ENCODE peak calls at places on chromosomes 1 and 21, in seven cellular contexts. F is ovary, D is breast epithelium, Y is BE2C, G is choroid plexus epithelial cell, E is thoracic aorta, S is epithelial cell of esophagus. Z is an unnamed sample.

GRCh38 chr1:53398091-53398490 is 61.1 kb upstream of the DMRTB1 start:
- DNase-seq in S (no peak), D (no peak), F (no peak), G (no peak), E (no peak), Y (no peak), Z (no peak)

GRCh38 chr1:86507935-86508582 is 38.8 kb upstream of the CLCA4 start:
- DNase-seq in F (no peak), D (no peak), G (peak; percentile 74), S (peak; percentile 46), Y (no peak), E (no peak), Z (peak; percentile 40)

GRCh38 chr1:99737016-99737415 is 29.4 kb downstream of the FRRS1 start:
- DNase-seq in S (peak; percentile 58), D (no peak), F (no peak), Y (peak; percentile 64), G (peak; percentile 91), E (no peak), Z (peak; percentile 29)

GRCh38 chr21:45516071-45516670 is 26.1 kb downstream of the SLC19A1 start:
- DNase-seq in Y (peak; percentile 7), E (no peak), S (no peak), F (no peak), G (no peak), D (no peak), Z (no peak)

GRCh38 chr21:28215214-28215954 is 777.3 kb downstream of the LTN1 start:
- DNase-seq in S (peak; percentile 95), F (peak; percentile 30), Y (no peak), G (peak; percentile 76), D (no peak), E (no peak), Z (peak; percentile 87)

GRCh38 chr21:45846373-45847160 is 135.0 kb upstream of the COL6A1 start:
- DNase-seq in E (no peak), S (no peak), D (peak; percentile 59), F (no peak), Y (no peak), G (no peak), Z (no peak)

GRCh38 chr1:56424744-56425493 is 154.4 kb downstream of the PLPP3 start:
- DNase-seq in Y (peak; percentile 48), G (peak; percentile 78), F (peak; percentile 18), E (peak; percentile 41), S (peak; percentile 74), D (no peak), Z (peak; percentile 97)

GRCh38 chr1:215606564-215607168 is 39.6 kb downstream of the KCTD3 start:
- DNase-seq in S (peak; percentile 22), Y (no peak), E (no peak), G (peak; percentile 48), F (no peak), D (no peak), Z (peak; percentile 50)

GRCh38 chr1:8211620-8212442 is 106.1 kb upstream of the SLC45A1 start:
- DNase-seq in F (no peak), D (peak; percentile 82), E (no peak), S (peak; percentile 99), Y (no peak), G (peak; percentile 97), Z (peak; percentile 99)

GRCh38 chr1:158043232-158043631 is 49.8 kb downstream of the KIRREL1 start:
- DNase-seq in Y (no peak), E (no peak), S (no peak), G (no peak), D (no peak), F (no peak), Z (no peak)

GRCh38 chr1:221887091-221887746 is 145.3 kb upstream of the DUSP10 start:
- DNase-seq in D (peak; percentile 73), G (peak; percentile 62), F (no peak), E (peak; percentile 24), Y (peak; percentile 88), S (peak; percentile 99), Z (peak; percentile 99)

GRCh38 chr1:116362050-116362449 is 11.0 kb upstream of the ATP1A1 start:
- DNase-seq in G (no peak), S (no peak), E (no peak), F (no peak), D (no peak), Y (no peak), Z (no peak)

GRCh38 chr1:202085682-202086373 is 36.9 kb upstream of the GPR37L1 start:
- DNase-seq in Y (no peak), D (peak; percentile 89), F (no peak), E (no peak), G (peak; percentile 14), S (no peak), Z (no peak)

GRCh38 chr21:38254970-38255369 is 1.8 kb upstream of the KCNJ15 start:
- DNase-seq in G (no peak), E (no peak), F (no peak), Y (no peak), S (no peak), D (no peak), Z (peak; percentile 43)

GRCh38 chr1:45452503-45452902 is 38.5 kb downstream of the TESK2 start:
- DNase-seq in S (no peak), G (no peak), D (no peak), Y (no peak), E (no peak), F (no peak), Z (no peak)

DNA sequence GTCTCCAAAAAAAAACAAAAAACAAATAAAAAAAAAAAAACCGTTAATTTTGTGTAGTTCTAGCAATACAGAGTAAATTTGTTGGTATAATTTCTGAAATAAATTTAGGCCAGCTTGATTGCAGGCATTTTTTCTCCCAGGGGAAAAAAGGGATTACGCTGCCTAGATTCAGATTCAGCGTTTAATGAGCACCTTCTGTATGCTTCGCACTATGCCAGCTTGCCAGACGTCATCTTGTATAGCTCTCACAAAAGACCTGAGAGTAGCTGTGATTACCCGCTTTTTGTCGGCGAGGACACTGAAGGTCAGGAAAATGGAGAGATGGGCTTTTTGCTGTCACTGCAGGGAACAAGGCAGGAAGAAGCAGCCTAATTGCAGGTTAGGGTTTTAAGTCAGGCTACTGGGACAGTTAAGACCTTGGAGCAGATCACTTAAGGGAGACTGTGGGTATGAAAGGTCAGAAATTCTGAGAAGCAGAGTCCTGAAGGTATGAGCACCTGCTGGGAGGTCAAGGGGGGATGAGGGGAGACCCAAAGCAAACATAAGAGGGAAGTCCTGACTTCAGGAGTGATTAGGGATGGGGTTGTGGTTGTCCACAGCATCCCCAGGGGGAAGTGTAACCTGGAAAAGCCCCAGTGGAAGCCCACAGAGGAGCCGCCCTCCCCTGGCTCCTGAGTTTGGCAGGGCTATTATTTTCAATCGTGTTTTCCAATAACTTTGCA is 39.0 kb downstream of the TMCC2 start:
- DNase-seq in E (no peak), D (no peak), F (no peak), Y (no peak), S (no peak), G (no peak), Z (no peak)
- TF ChIP-seq CTCF in E (no peak), D (no peak), F (no peak), Y (no peak), S (no peak), G (no peak), Z (no peak)

GRCh38 chr1:226203237-226203636 is 16.7 kb upstream of the ACBD3 start:
- DNase-seq in F (no peak), D (no peak), S (peak; percentile 14), Y (no peak), G (no peak), E (no peak), Z (no peak)

GRCh38 chr1:226203693-226204092 is 17.2 kb upstream of the ACBD3 start:
- DNase-seq in G (no peak), D (no peak), S (no peak), Y (no peak), E (no peak), F (no peak), Z (no peak)

GRCh38 chr1:226199971-226200370 is 13.4 kb upstream of the ACBD3 start:
- DNase-seq in F (no peak), E (no peak), D (no peak), Y (no peak), G (no peak), S (no peak), Z (no peak)

GRCh38 chr1:226202246-226202645 is 15.7 kb upstream of the ACBD3 start:
- DNase-seq in D (no peak), E (no peak), F (no peak), G (no peak), Y (no peak), S (no peak), Z (no peak)

DNA sequence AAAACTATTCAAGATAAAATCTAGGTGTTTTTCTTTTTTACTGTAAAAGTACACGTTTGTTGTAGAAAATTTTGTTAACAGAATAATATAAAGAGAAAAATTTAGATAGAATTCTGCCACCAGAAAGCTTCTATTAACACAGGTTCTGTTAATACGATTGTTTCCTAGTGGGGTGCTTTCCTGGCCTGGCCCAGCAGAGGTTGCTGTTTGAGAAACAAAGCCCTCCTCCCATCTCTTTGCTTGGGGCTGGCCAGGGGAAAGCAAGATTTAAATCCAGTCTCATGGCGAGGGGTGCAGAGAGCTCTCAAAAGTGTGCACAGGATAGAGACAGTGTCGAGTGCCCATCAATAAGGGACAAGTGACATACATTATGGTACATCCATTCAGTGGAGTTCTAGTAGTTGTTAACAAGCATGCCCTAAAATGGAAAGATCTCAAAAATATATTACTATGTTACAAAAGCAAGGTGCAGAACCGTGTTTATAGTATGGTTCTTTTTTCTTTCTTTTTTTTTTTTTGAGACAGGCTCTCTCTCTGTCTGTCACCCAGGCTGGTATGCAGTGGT is 14.6 kb upstream of the ACBD3 start:
- DNase-seq in D (no peak), F (no peak), Y (no peak), G (peak; percentile 57), S (peak; percentile 31), E (no peak), Z (peak; percentile 54)
- TF ChIP-seq CTCF in D (no peak), F (no peak), Y (peak; percentile 50), G (peak; percentile 76), S (peak; percentile 53), E (no peak), Z (peak; percentile 39)

GRCh38 chr1:26719205-26719604 is 23.4 kb downstream of the ARID1A start:
- DNase-seq in Y (no peak), S (no peak), D (no peak), G (no peak), E (no peak), F (no peak), Z (no peak)
- TF ChIP-seq CTCF in Y (no peak), S (no peak), D (no peak), G (peak; percentile 42), E (no peak), F (no peak), Z (no peak)

DNA sequence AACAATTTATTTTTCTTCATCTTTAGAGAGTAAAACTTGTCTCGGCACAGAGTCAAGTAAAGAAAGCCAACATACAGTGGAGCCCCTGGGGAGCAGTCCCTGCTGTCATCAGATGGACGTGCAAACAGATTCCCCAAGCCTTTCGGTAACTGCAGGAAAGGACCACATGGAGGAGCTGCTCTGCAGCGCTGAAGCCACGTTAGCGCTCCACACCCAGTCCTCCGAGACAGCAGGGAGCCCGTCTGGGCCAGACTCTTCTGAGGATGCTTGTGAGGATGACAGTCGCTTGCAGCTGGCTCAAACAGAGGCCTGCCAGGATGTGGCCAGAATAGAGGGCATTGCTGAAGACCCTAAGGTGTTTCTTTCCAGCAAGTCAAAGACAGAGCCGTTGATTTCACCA is 77.1 kb upstream of the SCCPDH start:
- DNase-seq in F (no peak), D (no peak), Y (peak; percentile 89), G (peak; percentile 85), S (peak; percentile 31), E (no peak), Z (no peak)
- TF ChIP-seq CTCF in F (no peak), D (no peak), Y (peak; percentile 98), G (peak; percentile 88), S (peak; percentile 53), E (no peak), Z (no peak)